ENCODE peak calls at places on chromosome 1, in eight cellular contexts. H, T, X, M, S, D, L and J are unnamed samples.

GRCh38 chr1:185080425-185080824 is 35.1 kb downstream of the RNF2 start:
- DNase-seq in H (no peak), T (no peak), X (no peak), M (no peak), S (no peak), D (no peak), L (no peak), J (no peak)

GRCh38 chr1:29635073-29635335 is 398.7 kb downstream of the PTPRU start:
- DNase-seq in H (no peak), T (no peak), X (no peak), M (no peak), S (no peak), D (no peak), L (no peak), J (no peak)

GRCh38 chr1:15939181-15940109 is 36.5 kb downstream of the ZBTB17 start:
- DNase-seq in H (peak; percentile 51), T (peak; percentile 59), X (peak; percentile 71), M (no peak), S (no peak), D (no peak), L (no peak), J (no peak)

GRCh38 chr1:8422439-8423133 is 104.7 kb downstream of the SLC45A1 start:
- DNase-seq in H (no peak), T (peak; percentile 45), X (no peak), M (no peak), S (no peak), D (peak; percentile 57), L (peak; percentile 70), J (no peak)

GRCh38 chr1:201420608-201421002 is 925 bp downstream of the TNNI1 start:
- DNase-seq in H (no peak), T (no peak), X (no peak), M (no peak), S (no peak), D (no peak), L (peak; percentile 53), J (no peak)

GRCh38 chr1:63835075-63835633 is 61.3 kb downstream of the ROR1 start:
- DNase-seq in H (no peak), T (peak; percentile 48), X (no peak), M (no peak), S (no peak), D (no peak), L (no peak), J (no peak)

GRCh38 chr1:26275580-26276431 is 4.1 kb upstream of the SH3BGRL3 start:
- DNase-seq in H (peak; percentile 97), T (peak; percentile 95), X (peak; percentile 83), M (peak; percentile 84), S (peak; percentile 81), D (peak; percentile 98), L (peak; percentile 86), J (peak; percentile 96)

GRCh38 chr1:22112505-22112904 is 30.4 kb downstream of the WNT4 start:
- DNase-seq in H (no peak), T (no peak), X (no peak), M (no peak), S (no peak), D (no peak), L (no peak), J (no peak)

GRCh38 chr1:170676628-170677027 is 12.7 kb downstream of the PRRX1 start:
- DNase-seq in H (peak; percentile 71), T (peak; percentile 78), X (no peak), M (no peak), S (no peak), D (peak; percentile 67), L (no peak), J (no peak)

GRCh38 chr1:70966018-70966638 is 81.5 kb downstream of the PTGER3 start:
- DNase-seq in H (no peak), T (peak; percentile 25), X (no peak), M (no peak), S (no peak), D (peak; percentile 10), L (no peak), J (no peak)

GRCh38 chr1:109764561-109765482 is 1.1 kb upstream of the EPS8L3 start:
- DNase-seq in H (no peak), T (no peak), X (no peak), M (peak; percentile 53), S (peak; percentile 10), D (no peak), L (peak; percentile 38), J (no peak)

GRCh38 chr1:236394905-236395779 is 1.1 kb downstream of the EDARADD start:
- DNase-seq in H (peak; percentile 12), T (peak; percentile 9), X (peak; percentile 67), M (peak; percentile 62), S (peak; percentile 16), D (peak; percentile 6), L (no peak), J (no peak)
- H3K4me3 ChIP-seq in H (peak overlapping the region; percentile 59), T (peak overlapping the region; percentile 66), X (peak overlapping the region; percentile 73), M (peak overlapping the region; percentile 19), S (peak overlapping the region; percentile 80), D (peak overlapping the region; percentile 55), L (peak overlapping the region; percentile 63), J (peak overlapping the region; percentile 68)

GRCh38 chr1:224894915-224895314 is 34.6 kb upstream of the DNAH14 start:
- DNase-seq in H (peak; percentile 38), T (peak; percentile 5), X (no peak), M (no peak), S (no peak), D (peak; percentile 33), L (no peak), J (no peak)
- TF ChIP-seq CTCF in H (peak; percentile 37), T (peak; percentile 13), X (no peak), M (no peak), S (no peak), D (peak; percentile 30), L (no peak), J (peak; percentile 35)

GRCh38 chr1:112694363-112694929 is 12.5 kb downstream of the RHOC start:
- DNase-seq in H (no peak), T (no peak), X (no peak), M (no peak), S (no peak), D (no peak), L (no peak), J (no peak)
- H3K4me3 ChIP-seq in H (no peak overlapping the region), T (no peak overlapping the region), X (no peak overlapping the region), M (no peak overlapping the region), S (no peak overlapping the region), D (no peak overlapping the region), L (no peak overlapping the region), J (no peak overlapping the region)

GRCh38 chr1:208081972-208082371 is 162.2 kb downstream of the PLXNA2 start:
- DNase-seq in H (peak; percentile 16), T (no peak), X (no peak), M (no peak), S (no peak), D (no peak), L (no peak), J (no peak)
- TF ChIP-seq CTCF in H (no peak), T (no peak), X (no peak), M (no peak), S (peak; percentile 39), D (no peak), L (no peak), J (no peak)

GRCh38 chr1:14067686-14068085 is 367.7 kb downstream of the PRDM2 start:
- DNase-seq in H (no peak), T (no peak), X (no peak), M (no peak), S (no peak), D (no peak), L (no peak), J (no peak)

GRCh38 chr1:14067036-14067435 is 367.0 kb downstream of the PRDM2 start:
- DNase-seq in H (no peak), T (no peak), X (no peak), M (no peak), S (no peak), D (no peak), L (no peak), J (no peak)

GRCh38 chr1:14071581-14071980 is 371.6 kb downstream of the PRDM2 start:
- DNase-seq in H (peak; percentile 30), T (no peak), X (no peak), M (no peak), S (no peak), D (no peak), L (no peak), J (no peak)
- H3K4me3 ChIP-seq in H (no peak overlapping the region), T (no peak overlapping the region), X (no peak overlapping the region), M (no peak overlapping the region), S (no peak overlapping the region), D (no peak overlapping the region), L (no peak overlapping the region), J (no peak overlapping the region)

GRCh38 chr1:53992085-53992874 is 25.7 kb downstream of the LDLRAD1 start:
- DNase-seq in H (no peak), T (peak; percentile 21), X (no peak), M (no peak), S (no peak), D (no peak), L (no peak), J (no peak)
- TF ChIP-seq CTCF in H (no peak), T (peak; percentile 38), X (no peak), M (no peak), S (peak; percentile 50), D (peak; percentile 18), L (no peak), J (peak; percentile 34)

DNA sequence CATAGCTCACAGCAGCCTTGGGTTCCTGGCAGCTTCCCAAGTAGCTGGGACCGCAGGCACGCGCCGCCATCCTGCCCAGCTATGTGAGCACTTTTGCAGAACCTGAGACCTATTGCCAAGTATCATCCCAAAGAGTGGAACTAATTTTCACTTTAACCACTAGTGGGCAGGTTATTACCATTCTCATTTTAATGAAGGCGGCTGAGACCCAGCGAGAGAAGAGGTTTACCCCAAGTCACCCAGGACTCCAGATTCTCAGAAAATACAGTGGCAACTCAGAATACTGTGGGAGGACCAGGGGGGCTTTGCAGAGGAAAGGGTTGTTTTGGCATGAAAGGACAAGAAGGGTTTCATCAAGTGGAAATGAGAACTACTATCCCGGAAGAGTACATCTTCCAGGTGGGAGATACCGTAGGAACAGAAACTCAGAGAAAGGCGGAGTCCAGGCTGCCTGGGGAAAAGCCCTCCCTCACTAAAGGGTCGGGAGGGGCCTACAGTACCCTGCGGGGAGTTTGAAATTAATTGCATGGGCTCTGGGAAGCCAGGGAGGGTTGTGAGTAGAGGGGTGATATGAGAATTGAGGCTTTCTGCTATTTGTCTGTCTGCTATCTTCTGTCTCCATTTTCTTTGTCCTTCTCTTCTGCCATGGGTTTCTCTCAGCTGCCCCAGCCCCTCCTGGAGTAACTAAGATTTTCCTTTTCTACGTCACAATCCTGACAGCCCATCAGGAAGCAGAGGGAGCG is 7.2 kb upstream of the SEMA4A start:
- DNase-seq in H (peak; percentile 94), T (peak; percentile 95), X (peak; percentile 82), M (no peak), S (peak; percentile 71), D (peak; percentile 95), L (peak; percentile 78), J (peak; percentile 90)
- H3K4me3 ChIP-seq in H (no peak overlapping the region), T (no peak overlapping the region), X (peak overlapping the region; percentile 11), M (no peak overlapping the region), S (peak overlapping the region; percentile 40), D (peak overlapping the region; percentile 28), L (no peak overlapping the region), J (no peak overlapping the region)

GRCh38 chr1:17369466-17369865 is 2.5 kb upstream of the PADI6 start:
- DNase-seq in H (peak; percentile 77), T (peak; percentile 70), X (no peak), M (no peak), S (no peak), D (peak; percentile 3), L (no peak), J (no peak)
- TF ChIP-seq CTCF in H (no peak), T (no peak), X (no peak), M (no peak), S (no peak), D (no peak), L (no peak), J (no peak)